ENCODE peak calls at places on chromosomes 5 and 9, in eight cellular contexts. B is adrenal gland, R is D721Med, J is KBM-7, T is foreskin melanocyte, N is NCI-H2029 treated with DMSO at 0.1 percent for 48 hours, V is AG08396, Y is activated T-helper 1 cell treated with Interleukin-2 at 50 U/mL for 16 hours. X is an unnamed sample.

GRCh38 chr5:154302181-154302580 is 111.6 kb downstream of the GALNT10 start:
- DNase-seq in B (no peak), R (no peak), J (no peak), T (no peak), N (no peak), V (no peak), Y (no peak), X (no peak)

GRCh38 chr5:97075649-97076048 is 66.8 kb downstream of the LIX1 start:
- DNase-seq in B (no peak), R (no peak), J (no peak), T (no peak), N (no peak), V (no peak), Y (no peak), X (no peak)

GRCh38 chr5:9898319-9898718 is 268.2 kb upstream of the TAS2R1 start:
- DNase-seq in B (peak), R (no peak), J (peak), T (no peak), N (no peak), V (peak), Y (no peak), X (peak)

GRCh38 chr5:40755093-40755406 is 711 bp downstream of the TTC33 start:
- DNase-seq in B (peak), R (no peak), J (peak), T (peak), N (peak), V (peak), Y (peak), X (peak)

GRCh38 chr9:108869092-108869725 is 7.1 kb downstream of the ACTL7A start:
- DNase-seq in B (no peak), R (no peak), J (no peak), T (no peak), N (no peak), V (peak), Y (no peak), X (no peak)

GRCh38 chr9:109013678-109014145 is 413 bp upstream of the CTNNAL1 start:
- DNase-seq in B (no peak), R (no peak), J (peak), T (peak), N (peak), V (no peak), Y (no peak), X (no peak)

GRCh38 chr5:58274199-58274598 is 185.7 kb downstream of the PLK2 start:
- DNase-seq in B (no peak), R (no peak), J (no peak), T (peak), N (no peak), V (no peak), Y (no peak), X (no peak)

GRCh38 chr5:124865603-124866354 is 119.3 kb upstream of the ZNF608 start:
- DNase-seq in B (no peak), R (no peak), J (no peak), T (peak), N (no peak), V (no peak), Y (no peak), X (peak)

GRCh38 chr5:170809551-170809950 is 26.0 kb downstream of the GABRP start:
- DNase-seq in B (peak), R (no peak), J (peak), T (peak), N (peak), V (peak), Y (no peak), X (peak)

X was measured in SK-MEL-5.